ENCODE peak calls at places on chromosomes 16 and 17, in eight cellular contexts. I, O, W, B, V, C, Z and Q are unnamed samples.

GRCh38 chr16:84913315-84913714 is 93.5 kb downstream of the CRISPLD2 start:
- DNase-seq in B (no peak), Z (no peak), W (no peak), I (peak; percentile 84), C (peak; percentile 96), O (no peak), V (no peak), Q (no peak)

GRCh38 chr16:70660672-70661350 is 14.5 kb downstream of the IL34 start:
- DNase-seq in O (no peak), Z (no peak), B (no peak), W (peak; percentile 61), I (no peak), C (no peak), V (no peak), Q (no peak)

GRCh38 chr17:4150106-4150505 is 7.1 kb downstream of the CYB5D2 start:
- DNase-seq in C (no peak), O (no peak), I (no peak), V (no peak), W (no peak), Z (no peak), B (no peak), Q (no peak)

GRCh38 chr17:773467-774319 is 8.4 kb downstream of the GLOD4 start:
- DNase-seq in O (no peak), C (no peak), W (no peak), V (no peak), B (no peak), I (no peak), Z (no peak), Q (no peak)

GRCh38 chr16:87464691-87465300 is 28.0 kb downstream of the ZCCHC14 start:
- DNase-seq in Z (no peak), O (peak; percentile 92), C (no peak), W (peak; percentile 83), B (peak; percentile 71), V (no peak), I (peak; percentile 93), Q (peak; percentile 17)

GRCh38 chr17:48814504-48814903 is 2.5 kb downstream of the TTLL6 start:
- DNase-seq in V (peak; percentile 53), C (peak; percentile 25), Z (no peak), O (peak; percentile 64), I (no peak), B (no peak), W (peak; percentile 52), Q (peak; percentile 49)

GRCh38 chr16:22336581-22336980 is 37.8 kb downstream of the CDR2 start:
- DNase-seq in C (no peak), B (no peak), I (no peak), W (no peak), V (no peak), Z (no peak), O (no peak), Q (no peak)

GRCh38 chr17:80119271-80119791 is 17.9 kb downstream of the GAA start:
- DNase-seq in B (no peak), Z (no peak), I (no peak), W (no peak), C (no peak), O (no peak), V (no peak), Q (no peak)

GRCh38 chr16:78134944-78135619 is 35.6 kb downstream of the WWOX start:
- DNase-seq in Z (no peak), B (no peak), I (no peak), W (no peak), O (no peak), V (no peak), C (no peak), Q (peak; percentile 12)

GRCh38 chr17:50056217-50056960 is 479 bp downstream of the ITGA3 start:
- DNase-seq in I (no peak), W (peak; percentile 86), B (no peak), Z (no peak), C (peak; percentile 74), V (peak; percentile 68), O (peak; percentile 71), Q (no peak)

GRCh38 chr17:46887717-46888116 is 35.2 kb upstream of the GOSR2 start:
- DNase-seq in Z (no peak), B (no peak), I (no peak), V (no peak), C (no peak), W (no peak), O (no peak), Q (no peak)

GRCh38 chr16:84826558-84826941 is 6.8 kb downstream of the CRISPLD2 start:
- DNase-seq in V (no peak), I (no peak), Z (no peak), O (peak; percentile 75), C (no peak), W (no peak), B (no peak), Q (no peak)

GRCh38 chr17:56943505-56944125 is 17.2 kb downstream of the COIL start:
- DNase-seq in B (no peak), C (no peak), V (no peak), W (no peak), O (peak; percentile 14), I (no peak), Z (no peak), Q (no peak)

GRCh38 chr17:79464310-79465010 is 146.4 kb downstream of the RBFOX3 start:
- DNase-seq in I (no peak), W (no peak), O (no peak), C (no peak), Z (no peak), B (no peak), V (no peak), Q (no peak)

GRCh38 chr17:44219126-44219635 is 294 bp downstream of the UBTF start:
- DNase-seq in O (peak; percentile 70), I (peak; percentile 78), C (peak; percentile 42), B (no peak), V (peak; percentile 54), Z (no peak), W (peak; percentile 88), Q (peak; percentile 48)

GRCh38 chr17:81350320-81350686 is 45.0 kb upstream of the BAHCC1 start:
- DNase-seq in B (no peak), V (no peak), W (no peak), Z (no peak), C (no peak), I (no peak), O (no peak), Q (no peak)

GRCh38 chr16:46573008-46573833 is 48.0 kb downstream of the SHCBP1 start:
- DNase-seq in O (peak; percentile 5), B (no peak), C (no peak), W (no peak), Z (no peak), I (no peak), V (no peak), Q (no peak)

DNA sequence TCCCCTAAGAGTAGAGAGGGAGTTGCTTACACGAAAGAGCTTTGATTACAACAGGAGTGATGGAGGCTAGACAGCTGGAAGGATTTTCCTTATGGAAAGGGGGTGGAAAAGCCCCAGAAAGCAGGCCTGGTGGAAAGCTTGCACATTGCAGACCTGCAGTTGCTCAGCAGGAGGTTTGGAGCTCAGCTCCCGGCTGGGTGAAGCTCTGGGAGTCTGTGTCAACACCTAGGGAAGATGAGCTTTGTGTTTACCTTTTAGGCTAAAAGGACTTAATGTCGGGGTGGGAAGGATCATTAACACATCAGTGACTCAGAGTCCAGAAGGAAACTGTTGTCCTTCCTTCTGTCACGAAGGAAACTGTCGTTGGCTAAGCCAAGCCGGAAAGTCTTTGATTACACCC is 48.1 kb downstream of the RAP1GAP2 start:
- DNase-seq in C (no peak), W (no peak), I (no peak), Z (no peak), B (no peak), V (no peak), O (no peak), Q (no peak)
- H3K4me3 ChIP-seq in C (no peak overlapping the region), W (no peak overlapping the region), I (no peak overlapping the region), Z (no peak overlapping the region), B (no peak overlapping the region), V (no peak overlapping the region), O (no peak overlapping the region), Q (no peak overlapping the region)

DNA sequence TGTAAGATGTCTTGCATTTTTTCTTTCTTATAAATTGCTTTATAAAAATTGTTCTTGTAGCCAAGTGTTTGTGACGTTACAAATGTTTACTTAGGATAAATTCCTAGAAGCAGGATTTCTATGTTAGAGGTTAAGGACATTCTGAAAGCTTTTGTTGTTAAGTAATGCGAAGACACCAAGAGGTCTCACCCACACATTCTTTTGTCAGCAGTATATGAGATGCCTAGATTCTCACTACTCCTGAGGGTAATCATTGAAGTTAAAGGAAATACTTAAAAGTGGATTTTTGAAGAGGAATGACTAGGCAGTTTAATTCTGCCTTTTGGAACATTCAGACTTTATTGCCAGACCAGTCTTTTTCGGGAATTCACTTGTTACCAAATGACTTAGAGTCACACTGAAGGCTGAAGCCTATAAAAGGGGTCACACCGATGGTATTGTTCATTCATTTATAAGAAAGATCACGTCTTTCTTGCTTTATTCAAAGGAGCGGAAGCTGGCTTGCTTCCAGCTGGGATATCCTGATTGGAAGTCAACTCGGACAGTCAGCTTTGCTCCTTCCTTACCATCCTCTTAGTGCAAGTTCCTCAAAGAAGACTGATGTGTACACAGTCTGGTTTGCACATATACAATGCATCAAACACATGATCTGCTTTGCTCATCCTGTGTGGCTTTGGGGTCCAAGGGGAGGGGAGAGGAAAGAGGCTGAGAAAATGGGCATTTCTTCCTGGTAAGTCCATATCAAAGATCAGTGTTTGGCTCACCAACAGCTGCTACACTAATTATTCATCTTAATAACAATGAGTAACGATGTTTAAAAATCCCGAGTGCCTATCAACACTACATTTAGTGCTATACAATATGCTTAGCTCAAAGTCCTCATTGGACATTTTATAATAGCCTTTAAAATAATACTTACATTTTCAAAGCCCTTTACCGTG is 160.0 kb downstream of the MAP2K6 start:
- DNase-seq in V (peak; percentile 61), I (no peak), W (no peak), B (no peak), Z (no peak), O (peak; percentile 57), C (no peak), Q (no peak)
- H3K4me3 ChIP-seq in V (no peak overlapping the region), I (no peak overlapping the region), W (no peak overlapping the region), B (no peak overlapping the region), Z (no peak overlapping the region), O (no peak overlapping the region), C (no peak overlapping the region), Q (no peak overlapping the region)

DNA sequence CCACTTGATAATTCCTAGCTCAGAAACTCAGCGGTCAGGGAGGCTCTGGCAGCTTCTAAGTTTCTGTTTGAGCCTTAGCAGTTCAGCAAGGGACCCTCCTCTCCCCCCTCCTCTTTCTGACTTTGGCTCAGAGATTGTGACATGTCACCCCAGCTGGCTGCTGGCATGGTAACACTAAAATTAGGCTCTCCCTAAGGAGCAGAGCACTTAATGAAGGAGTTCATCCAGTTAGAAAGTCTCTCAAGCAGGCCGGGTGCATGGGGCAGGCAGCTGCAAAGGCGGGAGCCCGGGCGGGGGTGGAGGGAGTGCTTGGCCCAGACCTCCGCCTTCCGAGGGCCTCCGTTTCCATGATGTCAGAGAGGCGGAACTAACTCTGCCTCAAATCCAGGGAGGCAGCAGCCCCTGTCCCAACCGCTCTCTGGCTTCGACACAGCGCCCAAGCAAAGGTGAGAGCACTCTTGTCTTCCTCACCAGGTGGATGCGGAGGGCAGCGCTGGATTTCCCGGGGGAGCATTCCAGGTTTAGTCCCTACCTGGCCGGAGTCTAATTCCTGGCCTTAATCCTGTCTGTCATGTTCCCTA is 128.0 kb upstream of the PLCG2 start:
- DNase-seq in C (peak; percentile 36), I (no peak), Z (no peak), W (peak; percentile 81), O (peak; percentile 59), B (no peak), V (no peak), Q (no peak)
- H3K4me3 ChIP-seq in C (no peak overlapping the region), I (no peak overlapping the region), Z (peak overlapping the region; percentile 31), W (no peak overlapping the region), O (no peak overlapping the region), B (no peak overlapping the region), V (no peak overlapping the region), Q (no peak overlapping the region)

DNA sequence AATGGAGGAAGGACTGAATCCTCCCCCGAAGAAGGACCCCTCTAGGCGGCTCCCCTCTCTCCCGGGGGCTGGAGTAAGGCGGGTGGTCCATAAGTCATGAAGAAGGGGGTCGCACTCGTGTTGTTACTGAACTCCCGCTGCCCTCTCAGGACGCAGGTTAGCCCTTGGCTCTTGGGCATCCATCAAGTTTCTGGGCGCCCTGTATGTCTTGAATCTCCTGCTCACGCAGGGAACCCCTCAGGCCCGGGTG is 916 bp downstream of the TRAF4 start:
- DNase-seq in B (no peak), W (no peak), O (no peak), V (no peak), C (no peak), Z (no peak), I (no peak), Q (no peak)
- H3K4me3 ChIP-seq in B (peak overlapping the region; percentile 83), W (peak overlapping the region; percentile 77), O (peak overlapping the region; percentile 94), V (peak overlapping the region; percentile 86), C (peak overlapping the region; percentile 93), Z (peak overlapping the region; percentile 97), I (peak overlapping the region; percentile 73), Q (peak overlapping the region; percentile 90)